ENCODE peak calls at places on chromosome 18, in nine cellular contexts. N, M, Y, G, A, W, L, V and Z are unnamed samples.

GRCh38 chr18:63523660-63524059 is 18.5 kb upstream of the SERPINB12 start:
- DNase-seq in N (no peak), M (no peak), Y (no peak), G (no peak), A (no peak), W (no peak), L (no peak), V (no peak), Z (no peak)

GRCh38 chr18:21163647-21164625 is 52.3 kb upstream of the ROCK1 start:
- DNase-seq in N (no peak), M (no peak), Y (no peak), G (no peak), A (no peak), W (no peak), L (no peak), V (no peak), Z (no peak)

GRCh38 chr18:3402962-3403585 is 46.9 kb upstream of the TGIF1 start:
- DNase-seq in N (no peak), M (no peak), Y (no peak), G (no peak), A (no peak), W (peak), L (no peak), V (no peak), Z (no peak)

GRCh38 chr18:21242141-21243040 is at the start of gene GREB1L:
- DNase-seq in N (peak), M (peak), Y (peak), G (peak), A (no peak), W (no peak), L (peak), V (peak), Z (peak)

GRCh38 chr18:5943514-5943913 is 48.2 kb upstream of the TMEM200C start:
- DNase-seq in N (no peak), M (no peak), Y (no peak), G (no peak), A (no peak), W (no peak), L (no peak), V (no peak), Z (no peak)

GRCh38 chr18:13136056-13136688 is 82.4 kb upstream of the LDLRAD4 start:
- DNase-seq in N (no peak), M (no peak), Y (no peak), G (no peak), A (no peak), W (no peak), L (no peak), V (no peak), Z (no peak)

GRCh38 chr18:79577451-79578395 is 101.9 kb upstream of the CTDP1 start:
- DNase-seq in N (no peak), M (peak), Y (no peak), G (peak), A (peak), W (no peak), L (no peak), V (no peak), Z (no peak)

GRCh38 chr18:79912409-79912991 is 39.0 kb downstream of the SLC66A2 start:
- DNase-seq in N (peak), M (no peak), Y (no peak), G (peak), A (no peak), W (no peak), L (no peak), V (no peak), Z (no peak)

GRCh38 chr18:59420244-59420643 is 61.2 kb upstream of the LMAN1 start:
- DNase-seq in N (no peak), M (no peak), Y (no peak), G (no peak), A (peak), W (no peak), L (no peak), V (no peak), Z (no peak)

GRCh38 chr18:59022167-59022945 is 117.3 kb upstream of the SEC11C start:
- DNase-seq in N (no peak), M (peak), Y (no peak), G (no peak), A (no peak), W (no peak), L (no peak), V (no peak), Z (no peak)

GRCh38 chr18:45631077-45631476 is 15.8 kb downstream of the SLC14A2 start:
- DNase-seq in N (no peak), M (no peak), Y (no peak), G (no peak), A (no peak), W (no peak), L (no peak), V (no peak), Z (no peak)

GRCh38 chr18:75334869-75335268 is 92.6 kb downstream of the SMIM21 start:
- DNase-seq in N (no peak), M (no peak), Y (no peak), G (no peak), A (no peak), W (no peak), L (no peak), V (no peak), Z (no peak)